ENCODE peak calls at places on chromosomes 16 and 17, in ten cellular contexts. R is activated naive CD4-positive, alpha-beta T cell treated with anti-CD3 and anti-CD28 coated beads, Interleukin-2, amount 50 U/mL, for 72 hours; I is occipital lobe; B is GM10248; S is heart left ventricle; Y is stimulated activated CD8-positive, alpha-beta memory T cell treated with anti-CD3 and anti-CD28 coated beads, Interleukin-7, amount 100 ng/mL, for 1 hour; D is WTC11; A is AG04450; Q is stimulated activated CD4-positive, alpha-beta T cell treated with anti-CD3 and anti-CD28 coated beads, TNF-alpha, amount 100 ng/mL, for 48 hours; E is hepatic stellate cell. X is an unnamed sample.

GRCh38 chr16:70804153-70804728 is 3.3 kb upstream of the VAC14 start:
- DNase-seq in Y (no peak), Q (no peak), R (no peak), A (peak; percentile 81), D (no peak), I (no peak), E (peak; percentile 76), B (no peak), S (no peak), X (no peak)

GRCh38 chr17:62637809-62638208 is 10.3 kb downstream of the MRC2 start:
- DNase-seq in Q (no peak), A (no peak), Y (no peak), D (peak; percentile 77), B (no peak), I (no peak), R (no peak), E (no peak), S (peak; percentile 9), X (peak; percentile 18)

GRCh38 chr16:58937661-58938060 is 203.5 kb upstream of the GOT2 start:
- DNase-seq in Q (no peak), Y (no peak), I (no peak), D (no peak), A (no peak), S (no peak), E (no peak), R (no peak), B (no peak), X (no peak)

GRCh38 chr17:70810609-70811008 is 641.3 kb downstream of the KCNJ2 start:
- DNase-seq in R (no peak), E (no peak), B (no peak), S (no peak), Q (no peak), D (no peak), I (no peak), A (peak; percentile 32), Y (no peak), X (no peak)

GRCh38 chr17:35069311-35069710 is 5.8 kb upstream of the RFFL start:
- DNase-seq in R (no peak), Y (no peak), S (no peak), D (no peak), B (no peak), E (peak; percentile 24), Q (no peak), I (no peak), A (no peak), X (no peak)

GRCh38 chr16:80733366-80733901 is 71.0 kb downstream of the CDYL2 start:
- DNase-seq in S (no peak), I (no peak), R (no peak), B (no peak), D (no peak), Y (no peak), E (no peak), Q (no peak), A (no peak), X (no peak)

GRCh38 chr16:11597268-11597690 is 10.6 kb upstream of the LITAF start:
- DNase-seq in Y (no peak), S (no peak), I (no peak), B (no peak), A (no peak), Q (no peak), R (no peak), D (no peak), E (peak; percentile 65), X (no peak)

GRCh38 chr17:8847891-8848290 is 19.6 kb downstream of the PIK3R6 start:
- DNase-seq in A (no peak), I (no peak), Q (no peak), S (peak; percentile 52), Y (no peak), D (no peak), E (no peak), R (no peak), B (no peak), X (no peak)

GRCh38 chr16:87789437-87790277 is 23.9 kb upstream of the KLHDC4 start:
- DNase-seq in Q (no peak), E (peak; percentile 60), Y (no peak), A (peak; percentile 39), B (no peak), D (no peak), I (no peak), R (no peak), S (no peak), X (no peak)

GRCh38 chr16:84048306-84048705 is 5.7 kb upstream of the SLC38A8 start:
- DNase-seq in Y (no peak), A (no peak), B (no peak), D (peak; percentile 63), S (no peak), R (no peak), E (no peak), Q (no peak), I (no peak), X (no peak)

GRCh38 chr17:10155334-10156081 is 42.9 kb downstream of the GAS7 start:
- DNase-seq in R (no peak), Y (no peak), D (no peak), Q (no peak), S (peak; percentile 49), B (no peak), A (no peak), I (no peak), E (no peak), X (no peak)

GRCh38 chr17:76458580-76459490 is 5.9 kb upstream of the UBE2O start:
- DNase-seq in R (no peak), S (peak; percentile 74), Y (no peak), A (no peak), B (peak; percentile 77), E (peak; percentile 75), Q (no peak), I (no peak), D (peak; percentile 87), X (peak; percentile 91)

GRCh38 chr17:45722161-45722560 is 62.0 kb upstream of the CRHR1 start:
- DNase-seq in Y (no peak), A (no peak), S (no peak), R (no peak), I (no peak), Q (no peak), B (no peak), E (peak; percentile 43), D (peak; percentile 79), X (peak; percentile 94)

GRCh38 chr17:34076743-34077631 is 178.1 kb upstream of the CCL2 start:
- DNase-seq in B (no peak), R (no peak), I (no peak), A (no peak), S (no peak), D (no peak), E (no peak), Q (no peak), Y (no peak), X (no peak)

GRCh38 chr17:32558997-32559650 is 72.3 kb downstream of the CDK5R1 start:
- DNase-seq in I (no peak), E (no peak), D (no peak), Y (no peak), A (no peak), B (peak; percentile 77), Q (no peak), S (no peak), R (no peak), X (peak; percentile 25)

GRCh38 chr17:11779906-11780305 is 181.6 kb downstream of the DNAH9 start:
- DNase-seq in I (no peak), Q (no peak), A (no peak), D (no peak), E (no peak), Y (no peak), R (no peak), S (no peak), B (no peak), X (no peak)

GRCh38 chr16:57000271-57001025 is 11.1 kb downstream of the NLRC5 start:
- DNase-seq in I (no peak), S (peak; percentile 82), Y (peak; percentile 22), B (peak; percentile 56), Q (no peak), A (peak; percentile 54), E (peak; percentile 92), R (peak; percentile 36), D (no peak), X (no peak)

GRCh38 chr17:57638284-57638683 is 106.8 kb downstream of the CCDC182 start:
- DNase-seq in R (no peak), I (no peak), Y (no peak), A (no peak), Q (no peak), D (no peak), S (no peak), B (no peak), E (no peak), X (no peak)